ENCODE peak calls at places on chromosome 1, in five cellular contexts. X is endothelial cell, D is EL, G is NCI-H69, Q is epithelial cell of esophagus. K is an unnamed sample.

GRCh38 chr1:44012941-44013609 is 18.2 kb downstream of the SLC6A9 start:
- DNase-seq in X (no peak), D (no peak), G (no peak), Q (no peak), K (no peak)

GRCh38 chr1:86852289-86852688 is 61.6 kb downstream of the SELENOF start:
- DNase-seq in X (no peak), D (no peak), G (no peak), Q (no peak), K (no peak)

GRCh38 chr1:201481761-201482493 is 12.9 kb upstream of the PHLDA3 start:
- DNase-seq in X (peak; percentile 92), D (peak; percentile 74), G (peak; percentile 89), Q (peak; percentile 85), K (peak; percentile 79)

GRCh38 chr1:87399264-87399663 is 70.6 kb downstream of the LMO4 start:
- DNase-seq in X (no peak), D (no peak), G (peak; percentile 96), Q (peak; percentile 93), K (peak; percentile 60)

GRCh38 chr1:205248793-205249601 is 21.3 kb downstream of the TMCC2 start:
- DNase-seq in X (no peak), D (no peak), G (peak; percentile 92), Q (no peak), K (no peak)

GRCh38 chr1:243850368-243851128 is 505 bp upstream of the AKT3 start:
- DNase-seq in X (peak; percentile 81), D (peak; percentile 88), G (peak; percentile 97), Q (peak; percentile 76), K (peak; percentile 80)

GRCh38 chr1:165849336-165850133 is 22.1 kb downstream of the UCK2 start:
- DNase-seq in X (no peak), D (no peak), G (no peak), Q (peak; percentile 69), K (no peak)

GRCh38 chr1:43009274-43009673 is 50.6 kb upstream of the SLC2A1 start:
- DNase-seq in X (no peak), D (no peak), G (peak; percentile 4), Q (no peak), K (no peak)

GRCh38 chr1:184376359-184376758 is 10.5 kb upstream of the C1orf21 start:
- DNase-seq in X (no peak), D (no peak), G (no peak), Q (no peak), K (peak; percentile 28)

GRCh38 chr1:998905-999796 is 746 bp downstream of the HES4 start:
- DNase-seq in X (peak; percentile 39), D (peak; percentile 40), G (peak; percentile 53), Q (no peak), K (peak; percentile 25)

GRCh38 chr1:244347942-244348341 is 103.8 kb downstream of the ADSS2 start:
- DNase-seq in X (no peak), D (peak; percentile 40), G (peak; percentile 98), Q (no peak), K (peak; percentile 78)

GRCh38 chr1:152786077-152786476 is at the start of gene LCE1E:
- DNase-seq in X (no peak), D (no peak), G (peak; percentile 5), Q (peak; percentile 91), K (no peak)

GRCh38 chr1:91669584-91670350 is 169.1 kb downstream of the CDC7 start:
- DNase-seq in X (no peak), D (no peak), G (no peak), Q (no peak), K (no peak)

GRCh38 chr1:24210195-24210627 is 23.1 kb upstream of the IFNLR1 start:
- DNase-seq in X (no peak), D (no peak), G (no peak), Q (no peak), K (no peak)

GRCh38 chr1:201537966-201538617 is 835 bp upstream of the NAV1 start:
- DNase-seq in X (peak; percentile 39), D (peak; percentile 63), G (peak; percentile 64), Q (no peak), K (peak; percentile 57)

GRCh38 chr1:54804471-54805132 is 3.5 kb upstream of the TTC22 start:
- DNase-seq in X (no peak), D (peak; percentile 31), G (no peak), Q (peak; percentile 28), K (peak; percentile 34)

GRCh38 chr1:243970077-243970476 is 81.0 kb upstream of the ZBTB18 start:
- DNase-seq in X (no peak), D (no peak), G (no peak), Q (no peak), K (no peak)

GRCh38 chr1:207071426-207071825 is 17.2 kb upstream of the C4BPB start:
- DNase-seq in X (no peak), D (no peak), G (no peak), Q (no peak), K (no peak)

GRCh38 chr1:6010554-6010953 is 18.3 kb upstream of the NPHP4 start:
- DNase-seq in X (no peak), D (no peak), G (no peak), Q (no peak), K (no peak)

GRCh38 chr1:119136401-119136800 is 4.1 kb downstream of the WARS2 start:
- DNase-seq in X (no peak), D (peak; percentile 75), G (no peak), Q (peak; percentile 84), K (peak; percentile 62)

GRCh38 chr1:24199291-24199900 is 12.3 kb upstream of the IFNLR1 start:
- DNase-seq in X (peak; percentile 70), D (peak; percentile 65), G (peak; percentile 59), Q (peak; percentile 64), K (peak; percentile 64)

GRCh38 chr1:101996830-101997485 is at the start of gene OLFM3:
- DNase-seq in X (peak; percentile 80), D (peak; percentile 9), G (peak; percentile 73), Q (peak; percentile 25), K (no peak)

GRCh38 chr1:68117416-68117815 is 67.0 kb upstream of the DIRAS3 start:
- DNase-seq in X (no peak), D (no peak), G (no peak), Q (no peak), K (no peak)

GRCh38 chr1:106049595-106049994 is 1006.9 kb upstream of the PRMT6 start:
- DNase-seq in X (no peak), D (no peak), G (no peak), Q (no peak), K (no peak)

GRCh38 chr1:54417123-54417522 is 10.9 kb upstream of the SSBP3 start:
- DNase-seq in X (no peak), D (no peak), G (no peak), Q (no peak), K (no peak)

GRCh38 chr1:22914633-22915217 is 57.9 kb downstream of the LACTBL1 start:
- DNase-seq in X (no peak), D (no peak), G (no peak), Q (no peak), K (no peak)

GRCh38 chr1:30977511-30977910 is 69.0 kb upstream of the SDC3 start:
- DNase-seq in X (no peak), D (no peak), G (no peak), Q (no peak), K (no peak)

GRCh38 chr1:43531906-43532584 is 1.4 kb downstream of the PTPRF start:
- DNase-seq in X (peak; percentile 28), D (peak; percentile 23), G (peak; percentile 33), Q (no peak), K (no peak)

GRCh38 chr1:227913969-227914791 is 33.6 kb downstream of the WNT9A start:
- DNase-seq in X (no peak), D (no peak), G (peak; percentile 98), Q (no peak), K (no peak)

GRCh38 chr1:30638811-30639210 is 84.6 kb downstream of the MATN1 start:
- DNase-seq in X (no peak), D (no peak), G (no peak), Q (no peak), K (no peak)

GRCh38 chr1:204826970-204827369 is 43.7 kb upstream of the NFASC start:
- DNase-seq in X (peak; percentile 74), D (peak; percentile 23), G (peak; percentile 22), Q (peak; percentile 36), K (peak; percentile 14)

GRCh38 chr1:24705260-24706073 is 39.8 kb upstream of the CLIC4 start:
- DNase-seq in X (peak; percentile 81), D (peak; percentile 58), G (peak; percentile 98), Q (peak; percentile 94), K (peak; percentile 92)

GRCh38 chr1:8197493-8198282 is 120.2 kb upstream of the SLC45A1 start:
- DNase-seq in X (no peak), D (peak; percentile 94), G (no peak), Q (peak; percentile 91), K (peak; percentile 93)

GRCh38 chr1:173603056-173603591 is at the start of gene SLC9C2:
- DNase-seq in X (no peak), D (peak; percentile 15), G (no peak), Q (no peak), K (peak; percentile 35)

GRCh38 chr1:201624741-201625646 is 86.1 kb downstream of the NAV1 start:
- DNase-seq in X (no peak), D (peak; percentile 99), G (no peak), Q (peak; percentile 29), K (peak; percentile 99)

GRCh38 chr1:53728702-53729535 is 10.0 kb downstream of the GLIS1 start:
- DNase-seq in X (no peak), D (no peak), G (no peak), Q (no peak), K (peak; percentile 56)

GRCh38 chr1:99599678-99600175 is 46.2 kb upstream of the PALMD start:
- DNase-seq in X (no peak), D (peak; percentile 95), G (no peak), Q (peak; percentile 68), K (peak; percentile 80)

K was measured in fibroblast of mammary gland.